ENCODE peak calls at places on chromosomes 11 and 22, in five cellular contexts. One of them, this sample, is unnamed.

GRCh38 chr11:43315966-43316365 is 4.2 kb downstream of the API5 start:
- DNase-seq in HCT116: no peak
- DNase-seq in AG09309: no peak
- DNase-seq in fibroblast of villous mesenchyme: no peak
- DNase-seq in MCF 10A: no peak
- DNase-seq in this sample: no peak

GRCh38 chr11:15113381-15113780 is 1.3 kb upstream of the INSC start:
- DNase-seq in HCT116: no peak
- DNase-seq in AG09309: no peak
- DNase-seq in fibroblast of villous mesenchyme: no peak
- DNase-seq in MCF 10A: no peak
- DNase-seq in this sample: no peak

GRCh38 chr11:70002433-70002832 is 75.7 kb upstream of the ANO1 start:
- DNase-seq in HCT116: no peak
- DNase-seq in AG09309: no peak
- DNase-seq in fibroblast of villous mesenchyme: no peak
- DNase-seq in MCF 10A: peak
- DNase-seq in this sample: no peak

GRCh38 chr11:83938148-83938547 is 652.0 kb upstream of the CCDC90B start:
- DNase-seq in HCT116: no peak
- DNase-seq in AG09309: no peak
- DNase-seq in fibroblast of villous mesenchyme: no peak
- DNase-seq in MCF 10A: no peak
- DNase-seq in this sample: no peak

GRCh38 chr11:3882671-3883070 is 27.2 kb downstream of the STIM1 start:
- DNase-seq in HCT116: no peak
- DNase-seq in AG09309: no peak
- DNase-seq in fibroblast of villous mesenchyme: no peak
- DNase-seq in MCF 10A: no peak
- DNase-seq in this sample: no peak

GRCh38 chr11:2884424-2884815 is 1.2 kb downstream of the CDKN1C start:
- DNase-seq in HCT116: no peak
- DNase-seq in AG09309: no peak
- DNase-seq in fibroblast of villous mesenchyme: peak
- DNase-seq in MCF 10A: no peak
- DNase-seq in this sample: peak

GRCh38 chr11:92149996-92150395 is 74.6 kb upstream of the FAT3 start:
- DNase-seq in HCT116: no peak
- DNase-seq in AG09309: no peak
- DNase-seq in fibroblast of villous mesenchyme: no peak
- DNase-seq in MCF 10A: peak
- DNase-seq in this sample: no peak

GRCh38 chr11:114847599-114847998 is 169.3 kb downstream of the NXPE2 start:
- DNase-seq in HCT116: no peak
- DNase-seq in AG09309: no peak
- DNase-seq in fibroblast of villous mesenchyme: no peak
- DNase-seq in MCF 10A: no peak
- DNase-seq in this sample: no peak

GRCh38 chr22:46082633-46083032 is 67.7 kb upstream of the PPARA start:
- DNase-seq in HCT116: no peak
- DNase-seq in AG09309: no peak
- DNase-seq in fibroblast of villous mesenchyme: peak
- DNase-seq in MCF 10A: no peak
- DNase-seq in this sample: no peak

GRCh38 chr11:7672960-7673723 is at the start of gene CYB5R2:
- DNase-seq in HCT116: peak
- DNase-seq in AG09309: no peak
- DNase-seq in fibroblast of villous mesenchyme: peak
- DNase-seq in MCF 10A: no peak
- DNase-seq in this sample: peak

GRCh38 chr11:67629386-67630229 is at the start of gene NUDT8:
- DNase-seq in HCT116: peak
- DNase-seq in AG09309: no peak
- DNase-seq in fibroblast of villous mesenchyme: peak
- DNase-seq in MCF 10A: peak
- DNase-seq in this sample: peak

GRCh38 chr11:109309153-109309552 is 112.8 kb upstream of the C11orf87 start:
- DNase-seq in HCT116: no peak
- DNase-seq in AG09309: no peak
- DNase-seq in fibroblast of villous mesenchyme: no peak
- DNase-seq in MCF 10A: peak
- DNase-seq in this sample: no peak

GRCh38 chr22:32333141-32333768 is 24.4 kb upstream of the RFPL3 start:
- DNase-seq in HCT116: no peak
- DNase-seq in AG09309: no peak
- DNase-seq in fibroblast of villous mesenchyme: no peak
- DNase-seq in MCF 10A: no peak
- DNase-seq in this sample: no peak

GRCh38 chr11:13321431-13321830 is 43.8 kb downstream of the BMAL1 start:
- DNase-seq in HCT116: no peak
- DNase-seq in AG09309: no peak
- DNase-seq in fibroblast of villous mesenchyme: no peak
- DNase-seq in MCF 10A: no peak
- DNase-seq in this sample: no peak

DNA sequence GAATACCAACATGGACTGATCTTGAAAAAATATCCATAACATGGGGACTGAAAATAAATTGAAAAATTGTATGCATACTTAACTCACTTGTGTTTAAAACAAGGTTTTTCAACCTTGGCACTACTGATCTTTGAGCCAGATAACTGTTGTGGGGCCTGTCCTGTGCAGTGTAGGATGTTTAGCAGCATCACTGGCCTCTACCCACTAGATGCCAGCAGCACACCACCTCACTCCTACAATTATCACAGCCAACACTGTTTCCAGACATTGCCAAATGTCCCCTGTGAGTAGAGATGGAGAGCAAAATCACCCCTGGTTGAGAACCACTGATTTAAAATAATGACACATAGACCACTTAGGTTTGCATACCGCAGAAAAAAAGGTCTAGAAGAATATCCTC is 45.0 kb upstream of the SLC1A2 start:
- DNase-seq in HCT116: no peak
- DNase-seq in AG09309: no peak
- DNase-seq in fibroblast of villous mesenchyme: no peak
- DNase-seq in MCF 10A: peak
- DNase-seq in this sample: no peak
- TF ChIP-seq CTCF in HCT116: peak
- TF ChIP-seq CTCF in AG09309: peak
- TF ChIP-seq CTCF in fibroblast of villous mesenchyme: peak
- TF ChIP-seq CTCF in MCF 10A: no peak
- TF ChIP-seq CTCF in this sample: no peak

GRCh38 chr11:55726715-55727324 is 46.4 kb upstream of the OR5D13 start:
- DNase-seq in HCT116: no peak
- DNase-seq in AG09309: no peak
- DNase-seq in fibroblast of villous mesenchyme: no peak
- DNase-seq in MCF 10A: no peak
- DNase-seq in this sample: no peak
- TF ChIP-seq CTCF in HCT116: peak
- TF ChIP-seq CTCF in AG09309: no peak
- TF ChIP-seq CTCF in fibroblast of villous mesenchyme: no peak
- TF ChIP-seq CTCF in MCF 10A: no peak
- TF ChIP-seq CTCF in this sample: no peak

DNA sequence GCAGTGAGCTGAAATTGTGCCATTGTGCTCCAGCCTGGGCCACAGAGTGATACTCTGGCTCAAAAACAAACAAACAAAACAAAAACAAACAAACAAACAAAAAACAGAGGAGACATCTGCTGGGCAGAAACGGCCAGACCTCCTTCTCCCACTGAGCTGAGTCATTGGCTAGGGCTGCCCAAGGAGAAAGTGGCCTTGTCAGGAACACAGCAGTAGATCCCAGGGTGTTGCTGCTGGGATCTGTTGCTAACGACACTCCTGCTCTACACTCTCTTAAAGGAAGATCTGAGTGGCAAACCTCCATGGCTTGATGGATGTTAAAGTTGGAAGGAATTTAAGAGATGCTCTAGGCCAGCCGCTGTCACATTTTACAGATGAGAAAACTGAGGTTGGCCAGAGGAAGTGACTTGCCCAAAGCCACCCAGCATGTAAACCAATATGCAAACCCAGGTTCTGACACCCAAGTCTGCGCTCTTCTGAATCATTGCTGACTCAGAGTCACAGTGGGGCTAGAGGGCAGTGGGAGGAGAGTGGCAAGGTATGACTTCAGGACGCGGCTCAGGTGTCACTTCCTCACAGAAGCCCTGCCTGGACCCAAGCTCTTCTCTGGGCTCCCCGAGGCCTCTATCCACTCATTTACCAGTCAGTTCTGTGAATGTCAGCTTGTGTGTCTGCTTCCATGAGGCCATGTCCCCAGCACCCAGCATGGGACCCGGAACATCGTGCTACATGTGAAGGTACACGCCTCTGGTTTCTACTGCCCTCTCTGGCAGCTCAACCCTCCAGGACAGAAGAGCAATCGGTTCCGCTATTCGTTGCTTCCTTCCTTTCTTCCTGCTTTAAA is 11.3 kb upstream of the GDPD5 start:
- DNase-seq in HCT116: peak
- DNase-seq in AG09309: no peak
- DNase-seq in fibroblast of villous mesenchyme: no peak
- DNase-seq in MCF 10A: peak
- DNase-seq in this sample: peak
- TF ChIP-seq CTCF in HCT116: peak
- TF ChIP-seq CTCF in AG09309: no peak
- TF ChIP-seq CTCF in fibroblast of villous mesenchyme: no peak
- TF ChIP-seq CTCF in MCF 10A: no peak
- TF ChIP-seq CTCF in this sample: no peak

DNA sequence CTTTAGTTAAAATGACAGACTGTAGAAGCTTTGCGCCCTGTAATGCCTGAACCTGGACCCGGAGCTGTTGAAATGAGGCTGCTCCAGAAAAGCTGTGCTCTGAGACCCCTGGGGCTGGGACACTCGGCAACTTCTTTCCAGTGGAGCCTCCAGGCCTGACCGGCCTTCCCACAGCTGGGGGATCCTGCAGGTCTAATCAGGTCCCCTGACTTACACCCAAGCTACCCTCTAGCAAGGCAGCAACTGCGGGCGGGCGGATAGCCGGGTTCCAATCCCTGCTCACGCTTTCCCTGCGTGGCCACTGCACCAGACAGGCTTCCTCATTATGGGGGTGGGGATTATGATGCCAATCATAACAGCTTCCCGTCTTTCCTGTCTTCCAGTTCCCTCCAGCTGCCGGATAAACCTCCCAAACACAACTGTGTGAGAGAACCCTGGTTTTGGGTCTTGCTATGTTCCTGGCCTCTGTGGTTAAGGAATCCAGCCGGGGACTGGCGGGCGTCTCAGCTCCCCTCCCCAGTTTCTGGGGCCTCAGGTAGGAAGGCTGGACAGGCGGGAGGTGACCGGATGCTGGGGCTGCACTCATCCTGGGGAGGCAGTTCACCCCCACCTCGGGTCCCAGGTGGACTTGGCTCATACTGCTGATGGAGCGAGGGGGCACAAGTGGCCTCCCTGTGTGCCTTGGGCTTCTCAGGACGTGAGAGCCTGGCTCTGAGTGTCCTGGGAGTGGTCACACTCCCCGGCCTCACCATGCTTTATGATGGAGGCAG is 38.6 kb downstream of the PARVG start:
- DNase-seq in HCT116: no peak
- DNase-seq in AG09309: no peak
- DNase-seq in fibroblast of villous mesenchyme: no peak
- DNase-seq in MCF 10A: no peak
- DNase-seq in this sample: no peak
- TF ChIP-seq CTCF in HCT116: no peak
- TF ChIP-seq CTCF in AG09309: no peak
- TF ChIP-seq CTCF in fibroblast of villous mesenchyme: no peak
- TF ChIP-seq CTCF in MCF 10A: no peak
- TF ChIP-seq CTCF in this sample: no peak

GRCh38 chr22:29729161-29729560 is 9.4 kb downstream of the CABP7 start:
- DNase-seq in HCT116: no peak
- DNase-seq in AG09309: no peak
- DNase-seq in fibroblast of villous mesenchyme: no peak
- DNase-seq in MCF 10A: no peak
- DNase-seq in this sample: no peak

GRCh38 chr22:29726104-29726503 is 6.3 kb downstream of the CABP7 start:
- DNase-seq in HCT116: no peak
- DNase-seq in AG09309: no peak
- DNase-seq in fibroblast of villous mesenchyme: no peak
- DNase-seq in MCF 10A: no peak
- DNase-seq in this sample: no peak

GRCh38 chr22:29724843-29725242 is 5.0 kb downstream of the CABP7 start:
- DNase-seq in HCT116: no peak
- DNase-seq in AG09309: no peak
- DNase-seq in fibroblast of villous mesenchyme: no peak
- DNase-seq in MCF 10A: no peak
- DNase-seq in this sample: no peak

GRCh38 chr22:29726512-29727247 is 6.9 kb downstream of the CABP7 start:
- DNase-seq in HCT116: no peak
- DNase-seq in AG09309: no peak
- DNase-seq in fibroblast of villous mesenchyme: no peak
- DNase-seq in MCF 10A: no peak
- DNase-seq in this sample: no peak

DNA sequence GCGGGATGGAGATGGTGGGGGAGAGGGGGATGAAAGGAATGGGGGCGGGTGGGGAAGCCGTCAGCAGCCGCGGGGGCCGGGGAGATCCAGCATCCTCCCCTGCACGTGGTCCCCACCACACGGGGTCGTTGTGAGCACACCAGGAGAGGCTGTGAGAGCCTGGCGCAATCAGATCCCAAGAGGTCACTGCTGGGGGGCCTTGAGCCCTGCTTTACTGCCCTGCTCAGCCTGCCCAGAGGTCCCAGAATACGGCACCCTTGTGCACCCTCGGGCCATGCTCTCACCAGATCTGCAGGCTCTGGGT is 7.4 kb downstream of the CABP7 start:
- DNase-seq in HCT116: no peak
- DNase-seq in AG09309: no peak
- DNase-seq in fibroblast of villous mesenchyme: peak
- DNase-seq in MCF 10A: peak
- DNase-seq in this sample: peak
- TF ChIP-seq CTCF in HCT116: peak
- TF ChIP-seq CTCF in AG09309: peak
- TF ChIP-seq CTCF in fibroblast of villous mesenchyme: peak
- TF ChIP-seq CTCF in MCF 10A: peak
- TF ChIP-seq CTCF in this sample: peak

DNA sequence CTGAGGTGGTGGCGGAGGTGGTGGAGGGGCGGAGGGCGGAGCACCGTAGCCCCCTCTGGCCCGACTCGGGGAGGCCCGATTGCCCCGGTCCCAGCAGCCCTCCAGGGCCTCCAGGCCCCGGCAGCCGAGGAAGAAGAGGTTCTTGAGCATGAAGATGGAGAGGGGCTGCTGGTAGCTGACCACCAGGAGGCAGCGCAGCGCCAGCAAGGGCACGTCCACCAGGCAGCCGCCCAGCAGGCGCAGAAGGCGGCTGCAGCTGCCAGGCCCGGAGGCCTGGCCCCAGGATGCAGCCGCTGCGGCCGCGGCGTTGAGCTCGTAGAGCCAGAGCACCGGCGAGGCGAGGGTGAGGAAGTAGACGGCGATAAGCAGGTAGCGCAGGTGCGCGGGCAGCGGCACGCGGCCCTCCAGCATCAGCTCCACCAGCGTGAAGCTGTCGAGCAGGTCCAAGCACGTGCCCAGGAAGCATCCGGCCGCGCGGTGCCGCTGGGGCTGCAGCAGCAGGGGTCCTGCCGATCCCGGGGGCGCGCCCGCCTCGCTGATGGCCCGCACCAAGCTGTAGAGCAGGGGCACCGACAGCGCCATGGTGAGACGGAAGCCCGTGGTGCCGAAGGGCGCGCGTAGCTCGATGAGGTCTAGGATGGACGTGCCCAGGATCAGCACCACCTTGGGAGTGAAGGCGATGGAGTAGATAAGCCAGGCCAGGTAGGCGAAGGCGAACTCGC is 1.5 kb downstream of the TMEM121B start:
- DNase-seq in HCT116: no peak
- DNase-seq in AG09309: no peak
- DNase-seq in fibroblast of villous mesenchyme: peak
- DNase-seq in MCF 10A: no peak
- DNase-seq in this sample: peak
- TF ChIP-seq CTCF in HCT116: peak
- TF ChIP-seq CTCF in AG09309: no peak
- TF ChIP-seq CTCF in fibroblast of villous mesenchyme: peak
- TF ChIP-seq CTCF in MCF 10A: peak
- TF ChIP-seq CTCF in this sample: peak

GRCh38 chr11:94563176-94563847 is 3.9 kb upstream of the PIWIL4 start:
- DNase-seq in HCT116: no peak
- DNase-seq in AG09309: no peak
- DNase-seq in fibroblast of villous mesenchyme: peak
- DNase-seq in MCF 10A: peak
- DNase-seq in this sample: no peak
- TF ChIP-seq CTCF in HCT116: peak
- TF ChIP-seq CTCF in AG09309: peak
- TF ChIP-seq CTCF in fibroblast of villous mesenchyme: peak
- TF ChIP-seq CTCF in MCF 10A: peak
- TF ChIP-seq CTCF in this sample: no peak

This sample was measured in Calu3.